ENCODE peak calls at places on chromosome 1, in nine cellular contexts. B, Z, J, U, E, N, L, H and O are unnamed samples.

GRCh38 chr1:89692601-89693503 is 59.9 kb downstream of the LRRC8C start:
- DNase-seq in B (no peak), Z (no peak), J (no peak), U (no peak), E (peak; percentile 11), N (no peak), L (no peak), H (no peak), O (no peak)

GRCh38 chr1:185040333-185040732 is 5.0 kb upstream of the RNF2 start:
- DNase-seq in B (no peak), Z (no peak), J (no peak), U (no peak), E (no peak), N (no peak), L (no peak), H (no peak), O (no peak)

GRCh38 chr1:27403065-27403726 is 10.8 kb downstream of the GPR3 start:
- DNase-seq in B (no peak), Z (peak; percentile 78), J (peak; percentile 52), U (no peak), E (peak; percentile 30), N (no peak), L (peak; percentile 89), H (no peak), O (no peak)

GRCh38 chr1:242178924-242179708 is 180.2 kb upstream of the MAP1LC3C start:
- DNase-seq in B (no peak), Z (no peak), J (no peak), U (no peak), E (no peak), N (no peak), L (no peak), H (no peak), O (no peak)

GRCh38 chr1:186807162-186807561 is 21.6 kb upstream of the PLA2G4A start:
- DNase-seq in B (no peak), Z (no peak), J (no peak), U (no peak), E (no peak), N (no peak), L (no peak), H (no peak), O (no peak)

GRCh38 chr1:10726355-10726754 is 70.1 kb downstream of the CASZ1 start:
- DNase-seq in B (no peak), Z (no peak), J (no peak), U (peak; percentile 43), E (no peak), N (no peak), L (peak; percentile 74), H (no peak), O (no peak)

GRCh38 chr1:4483031-4483625 is 171.3 kb upstream of the AJAP1 start:
- DNase-seq in B (no peak), Z (no peak), J (no peak), U (no peak), E (no peak), N (no peak), L (no peak), H (no peak), O (no peak)

GRCh38 chr1:30134466-30135217 is 588.7 kb downstream of the MATN1 start:
- DNase-seq in B (no peak), Z (no peak), J (no peak), U (no peak), E (no peak), N (no peak), L (peak; percentile 37), H (no peak), O (no peak)

GRCh38 chr1:83692524-83693336 is 306.2 kb downstream of the TTLL7 start:
- DNase-seq in B (no peak), Z (no peak), J (peak; percentile 84), U (no peak), E (peak; percentile 63), N (peak; percentile 18), L (no peak), H (peak; percentile 15), O (no peak)

DNA sequence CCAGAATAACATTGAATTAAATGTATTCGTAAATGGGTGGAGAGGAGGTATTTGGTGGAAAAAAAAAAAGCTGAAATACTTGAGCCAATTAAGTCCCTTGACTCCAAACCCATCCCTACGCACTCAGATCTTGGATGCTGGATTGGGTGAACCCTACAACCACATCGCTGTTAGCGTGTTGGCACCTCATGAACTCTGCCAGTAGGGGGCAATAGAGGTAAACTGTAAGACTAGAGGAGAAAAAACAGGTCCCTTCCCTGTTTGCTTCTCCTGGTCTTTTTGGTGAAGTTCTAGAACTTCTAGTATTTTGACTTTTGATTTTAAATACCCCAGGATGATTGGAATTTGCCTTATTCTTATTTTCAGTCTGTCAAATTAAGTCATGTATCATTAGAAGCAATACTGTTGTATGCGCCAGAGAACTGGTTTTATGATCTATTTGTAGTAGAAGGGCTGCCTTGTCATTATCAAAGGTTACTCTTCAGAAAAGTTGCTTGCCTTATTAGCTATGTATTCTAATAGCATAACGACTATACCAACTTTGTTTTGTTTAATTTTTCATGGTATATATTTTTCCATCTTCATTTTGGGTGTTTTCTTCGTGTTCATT is 1.9 kb upstream of the OR13G1 start:
- DNase-seq in B (no peak), Z (peak; percentile 16), J (peak; percentile 86), U (peak; percentile 82), E (peak; percentile 89), N (peak; percentile 63), L (no peak), H (no peak), O (no peak)
- TF ChIP-seq CTCF in B (peak; percentile 55), Z (no peak), J (peak; percentile 88), U (peak; percentile 99), E (peak; percentile 53), N (peak; percentile 85), L (no peak), H (peak; percentile 35), O (no peak)

DNA sequence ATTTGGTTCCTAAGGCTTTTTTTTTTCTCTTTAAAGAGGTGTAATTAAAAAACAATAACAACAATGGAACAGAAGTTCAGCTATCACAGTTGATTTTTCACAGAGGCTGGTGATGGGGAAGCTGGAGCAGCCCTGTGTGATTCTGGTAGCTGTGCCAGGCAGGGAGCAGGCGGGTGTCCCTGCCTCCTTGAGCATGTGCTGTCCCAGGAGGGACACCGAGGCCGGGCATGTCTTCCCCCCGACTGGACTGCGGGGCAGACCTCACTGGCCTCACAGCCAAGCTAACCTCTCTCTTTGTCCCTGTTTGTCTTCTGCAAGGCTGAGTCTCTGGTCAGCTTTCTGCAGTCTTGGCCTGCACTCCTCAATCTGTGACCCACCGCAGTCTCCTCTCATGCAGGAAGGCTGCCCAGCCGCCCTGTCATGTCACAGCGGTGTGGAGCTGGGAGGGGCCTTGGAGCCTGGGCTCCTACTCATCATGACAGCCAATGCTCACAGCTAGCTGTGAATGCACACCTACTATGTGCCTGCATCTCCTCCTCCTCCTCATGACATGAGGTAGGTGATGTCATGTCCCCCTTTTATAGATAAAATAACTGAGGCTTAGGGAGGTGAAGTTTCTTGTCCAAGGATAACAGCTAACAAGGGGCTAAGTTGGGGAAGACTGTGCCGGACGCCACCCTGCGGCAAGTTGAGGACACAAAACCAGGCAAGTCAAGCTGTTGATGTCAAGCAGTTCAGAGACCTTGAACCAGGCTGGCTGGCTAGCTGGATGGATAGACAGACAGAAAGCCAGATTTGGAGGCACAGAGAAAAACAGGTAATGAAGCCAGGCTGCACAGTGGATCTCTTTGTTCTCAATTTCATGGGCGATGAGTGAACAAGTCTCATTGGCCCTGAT is 10.2 kb upstream of the ACTL8 start:
- DNase-seq in B (no peak), Z (no peak), J (no peak), U (no peak), E (no peak), N (no peak), L (no peak), H (no peak), O (no peak)
- TF ChIP-seq CTCF in B (no peak), Z (no peak), J (peak; percentile 27), U (no peak), E (peak; percentile 20), N (no peak), L (no peak), H (no peak), O (no peak)

GRCh38 chr1:208203127-208203847 is 40.9 kb downstream of the PLXNA2 start:
- DNase-seq in B (no peak), Z (peak; percentile 39), J (no peak), U (peak; percentile 98), E (no peak), N (no peak), L (peak; percentile 82), H (no peak), O (no peak)

GRCh38 chr1:208203848-208204609 is 40.2 kb downstream of the PLXNA2 start:
- DNase-seq in B (no peak), Z (no peak), J (no peak), U (no peak), E (no peak), N (no peak), L (peak; percentile 78), H (no peak), O (no peak)

GRCh38 chr1:208206092-208206698 is 38.0 kb downstream of the PLXNA2 start:
- DNase-seq in B (no peak), Z (no peak), J (no peak), U (no peak), E (no peak), N (no peak), L (no peak), H (no peak), O (no peak)

GRCh38 chr1:208205216-208206013 is 38.8 kb downstream of the PLXNA2 start:
- DNase-seq in B (no peak), Z (no peak), J (no peak), U (no peak), E (no peak), N (no peak), L (no peak), H (no peak), O (no peak)

DNA sequence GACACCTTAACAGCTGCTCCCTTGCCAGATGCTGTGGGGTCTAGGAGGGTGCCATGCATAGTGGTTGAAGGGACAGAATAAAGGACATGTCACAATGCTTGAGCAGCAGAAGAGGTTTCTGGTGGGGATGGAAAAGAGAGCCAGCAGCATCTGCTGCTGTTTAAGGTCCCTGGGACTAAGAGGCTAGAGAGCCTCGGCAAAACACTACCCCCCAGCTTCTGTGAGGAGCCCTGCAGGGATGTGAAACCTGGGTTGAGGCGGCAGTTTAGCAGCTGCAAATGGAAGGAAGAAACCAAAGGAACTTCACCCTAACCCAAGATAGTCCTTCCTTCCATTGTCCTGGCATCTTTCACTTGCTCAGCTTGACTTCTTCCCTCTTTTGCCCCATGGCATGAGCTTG is 39.4 kb downstream of the PLXNA2 start:
- DNase-seq in B (no peak), Z (no peak), J (no peak), U (no peak), E (no peak), N (no peak), L (no peak), H (no peak), O (no peak)
- TF ChIP-seq CTCF in B (no peak), Z (no peak), J (no peak), U (no peak), E (no peak), N (no peak), L (no peak), H (peak; percentile 28), O (no peak)

DNA sequence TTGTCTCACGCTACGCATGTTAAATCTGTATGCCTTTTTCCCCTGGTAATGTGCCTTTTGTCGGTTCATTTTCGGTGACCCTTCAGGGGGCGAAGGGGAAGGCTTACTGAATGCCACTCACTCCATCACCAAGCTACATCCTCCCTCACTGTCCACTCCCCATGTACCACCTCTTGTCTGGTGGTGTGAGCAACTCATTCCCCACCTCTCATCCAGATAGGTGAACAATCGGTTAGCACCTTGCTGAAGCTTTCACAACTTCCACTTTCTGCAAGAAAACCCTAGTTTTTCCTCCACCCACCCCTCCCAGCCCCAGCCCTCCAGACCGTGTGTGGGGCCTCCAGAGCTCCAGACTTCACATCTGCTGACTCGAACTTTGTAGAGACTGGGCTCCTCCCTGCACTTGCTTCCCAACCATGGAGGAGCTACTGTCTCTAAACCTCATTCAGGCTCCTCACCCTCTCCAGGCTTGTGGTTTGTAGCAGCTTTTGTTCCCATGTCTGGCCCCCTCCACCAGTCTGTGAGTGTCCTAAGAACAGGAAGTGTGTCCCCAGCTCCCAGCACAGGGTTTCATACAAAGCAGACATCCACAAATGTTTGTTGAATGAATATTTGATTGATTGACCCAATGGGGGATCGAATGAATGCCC is 48.4 kb upstream of the RUNX3 start:
- DNase-seq in B (no peak), Z (no peak), J (no peak), U (no peak), E (no peak), N (no peak), L (no peak), H (no peak), O (no peak)
- TF ChIP-seq CTCF in B (no peak), Z (no peak), J (no peak), U (no peak), E (no peak), N (no peak), L (no peak), H (no peak), O (no peak)